ENCODE peak calls at places on chromosomes 3 and 15, in nine cellular contexts. Z is T-cell, P is C1 segment of cervical spinal cord, J is hypothalamus, L is tibial artery, B is upper lobe of left lung, E is psoas muscle, T is GM03348, K is coronary artery. V is an unnamed sample.

GRCh38 chr3:174101244-174101643 is 703.7 kb downstream of the NLGN1 start:
- DNase-seq in Z (no peak), P (no peak), J (no peak), L (no peak), B (no peak), E (no peak), T (no peak), K (no peak), V (no peak)

GRCh38 chr3:87733671-87734367 is 325.0 kb downstream of the CGGBP1 start:
- DNase-seq in Z (no peak), P (no peak), J (no peak), L (no peak), B (no peak), E (no peak), T (no peak), K (no peak), V (no peak)

GRCh38 chr3:132161608-132162007 is 126.8 kb upstream of the CPNE4 start:
- DNase-seq in Z (no peak), P (no peak), J (no peak), L (no peak), B (no peak), E (no peak), T (no peak), K (no peak), V (peak)

GRCh38 chr3:129934234-129935123 is 40.0 kb upstream of the TRH start:
- DNase-seq in Z (peak), P (no peak), J (no peak), L (no peak), B (no peak), E (no peak), T (peak), K (no peak), V (peak)

GRCh38 chr15:80587816-80588456 is 107.2 kb upstream of the ABHD17C start:
- DNase-seq in Z (no peak), P (no peak), J (no peak), L (no peak), B (no peak), E (no peak), T (no peak), K (no peak), V (no peak)

GRCh38 chr3:105906834-105907233 is 38.0 kb upstream of the CBLB start:
- DNase-seq in Z (no peak), P (no peak), J (no peak), L (peak), B (no peak), E (peak), T (peak), K (peak), V (no peak)

GRCh38 chr3:110378481-110378880 is 693.1 kb upstream of the NECTIN3 start:
- DNase-seq in Z (no peak), P (no peak), J (no peak), L (no peak), B (no peak), E (no peak), T (no peak), K (no peak), V (no peak)

GRCh38 chr3:113954091-113954685 is 6.4 kb downstream of the ZDHHC23 start:
- DNase-seq in Z (no peak), P (no peak), J (no peak), L (no peak), B (peak), E (no peak), T (no peak), K (no peak), V (no peak)

GRCh38 chr3:171566803-171567422 is 106.7 kb upstream of the TNIK start:
- DNase-seq in Z (no peak), P (no peak), J (no peak), L (no peak), B (no peak), E (no peak), T (peak), K (no peak), V (peak)

GRCh38 chr15:64837502-64837901 is 4.2 kb upstream of the PLEKHO2 start:
- DNase-seq in Z (peak), P (no peak), J (no peak), L (peak), B (no peak), E (no peak), T (no peak), K (no peak), V (no peak)

GRCh38 chr3:29079358-29079757 is 201.5 kb upstream of the RBMS3 start:
- DNase-seq in Z (no peak), P (no peak), J (no peak), L (no peak), B (no peak), E (no peak), T (no peak), K (no peak), V (no peak)

GRCh38 chr15:27070816-27071215 is 99.8 kb downstream of the GABRG3 start:
- DNase-seq in Z (no peak), P (no peak), J (no peak), L (no peak), B (no peak), E (no peak), T (no peak), K (no peak), V (no peak)

GRCh38 chr15:22884344-22884743 is 45.9 kb downstream of the NIPA2 start:
- DNase-seq in Z (no peak), P (no peak), J (no peak), L (no peak), B (no peak), E (no peak), T (no peak), K (no peak), V (peak)

V was measured in neural progenitor cell.